ENCODE peak calls at places on chromosomes 7 and 10, in four cellular contexts. T, A, Q and I are unnamed samples. For H4K20me1, the result is how much of the 10 kb centered on the place peaks cover.

GRCh38 chr7:16512097-16512496 is 14.5 kb upstream of the LRRC72 start:
- DNase-seq in T (no peak), A (no peak), Q (no peak), I (no peak)

GRCh38 chr7:137953692-137954470 is 48.0 kb downstream of the CREB3L2 start:
- DNase-seq in A (peak), T (peak), Q (peak), I (no peak)

GRCh38 chr10:27240891-27241639 is 468 bp upstream of the ACBD5 start:
- DNase-seq in Q (no peak), T (peak), A (peak), I (peak)

GRCh38 chr10:84331091-84331490 is 2.7 kb downstream of the CCSER2 start:
- DNase-seq in Q (no peak), A (no peak), T (no peak), I (no peak)

GRCh38 chr10:34830527-34830926 is 15.4 kb upstream of the PARD3 start:
- DNase-seq in T (no peak), Q (no peak), A (no peak), I (no peak)

GRCh38 chr10:97234403-97234802 is 48.6 kb upstream of the SLIT1 start:
- DNase-seq in A (peak), T (peak), Q (peak), I (peak)

GRCh38 chr7:114569160-114569559 is 154.5 kb downstream of the FOXP2 start:
- DNase-seq in Q (no peak), T (no peak), A (no peak), I (no peak)

GRCh38 chr7:157547102-157547501 is 210.3 kb downstream of the DNAJB6 start:
- DNase-seq in A (no peak), T (no peak), Q (no peak), I (no peak)

GRCh38 chr7:21867816-21868646 is 77.7 kb downstream of the CDCA7L start:
- DNase-seq in A (no peak), T (no peak), Q (no peak), I (no peak)

GRCh38 chr7:13032524-13032923 is 345.1 kb downstream of the ARL4A start:
- DNase-seq in A (peak), T (no peak), Q (no peak), I (no peak)

GRCh38 chr7:137942459-137943115 is 59.3 kb downstream of the CREB3L2 start:
- DNase-seq in Q (peak), A (no peak), T (no peak), I (no peak)

GRCh38 chr10:69696073-69696731 is 66.2 kb downstream of the FAM241B start:
- DNase-seq in A (peak), Q (peak), T (peak), I (peak)

GRCh38 chr7:70193514-70193913 is 595.2 kb downstream of the AUTS2 start:
- DNase-seq in T (no peak), A (no peak), Q (peak), I (peak)

GRCh38 chr7:116120839-116121238 is 89.5 kb upstream of the TES start:
- DNase-seq in T (no peak), A (no peak), Q (no peak), I (no peak)

GRCh38 chr7:78779788-78780187 is 673.7 kb downstream of the MAGI2 start:
- DNase-seq in T (no peak), Q (no peak), A (no peak), I (no peak)

GRCh38 chr7:143399642-143400041 is 9.0 kb downstream of the EPHA1 start:
- DNase-seq in Q (no peak), T (no peak), A (no peak), I (no peak)

GRCh38 chr7:100753750-100754149 is 20.4 kb downstream of the ZAN start:
- DNase-seq in Q (peak), A (no peak), T (no peak), I (no peak)

GRCh38 chr10:91409869-91410637 is at the start of gene HECTD2:
- DNase-seq in T (peak), Q (peak), A (peak), I (peak)

GRCh38 chr7:521221-522070 is 1.8 kb upstream of the PDGFA start:
- DNase-seq in T (peak), Q (peak), A (peak), I (peak)
- H4K20me1 ChIP-seq in T (under half), Q (under half), A (under half), I (under half)

GRCh38 chr7:45088821-45089313 is at the start of gene NACAD:
- DNase-seq in T (no peak), Q (peak), A (peak), I (no peak)
- H3K4me2 ChIP-seq in T (peak), Q (peak), A (peak), I (no peak)

GRCh38 chr10:124640538-124641231 is 103.5 kb downstream of the FAM53B start:
- DNase-seq in Q (no peak), A (no peak), T (no peak), I (no peak)
- H3K9ac ChIP-seq in Q (no peak), A (no peak), T (no peak), I (no peak)

GRCh38 chr7:97020601-97021442 is 3.8 kb downstream of the DLX5 start:
- DNase-seq in A (no peak), Q (no peak), T (no peak), I (no peak)
- H4K20me1 ChIP-seq in A (under half), Q (under half), T (under half), I (under half)

DNA sequence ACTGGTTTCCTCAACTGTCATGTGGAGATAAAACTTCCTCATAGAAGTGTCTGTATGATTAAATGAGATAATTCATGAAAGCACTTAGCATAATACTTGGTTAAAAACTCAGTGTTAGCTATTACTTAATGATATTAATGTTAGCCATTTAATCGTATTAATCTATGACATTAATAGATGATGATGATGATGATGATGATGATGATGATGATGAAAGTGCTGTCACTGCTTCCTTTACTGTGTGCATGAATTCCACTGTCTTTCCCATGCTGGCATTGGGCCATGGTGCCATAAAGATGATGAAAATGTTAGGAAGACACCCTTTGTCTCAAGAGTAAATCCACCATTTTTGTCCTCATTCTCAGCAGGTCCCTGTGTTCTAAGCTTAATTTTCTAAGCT is 75.8 kb downstream of the VPS50 start:
- DNase-seq in T (no peak), A (no peak), Q (no peak), I (no peak)
- H3K4me2 ChIP-seq in T (peak), A (no peak), Q (no peak), I (no peak)

DNA sequence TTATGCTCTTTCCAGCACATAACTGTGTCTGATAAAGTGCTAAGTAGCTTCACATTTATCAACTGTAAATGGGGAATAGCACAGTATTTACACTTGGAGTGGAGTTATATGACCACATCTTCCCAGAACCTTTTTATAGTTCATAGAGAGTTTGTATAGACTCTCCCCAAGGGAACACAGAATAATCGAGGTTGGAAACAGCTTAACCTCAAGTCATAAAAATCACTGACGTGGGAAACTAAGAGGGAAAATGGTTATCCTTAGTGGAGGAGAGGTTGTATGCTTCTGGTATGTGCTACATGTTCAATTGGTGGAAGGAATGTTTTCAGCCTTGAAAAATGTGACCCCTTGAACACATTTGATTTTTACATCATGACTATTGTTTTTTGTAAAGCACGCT is 167.9 kb upstream of the KIAA1217 start:
- DNase-seq in T (no peak), Q (no peak), A (no peak), I (no peak)
- H3K9ac ChIP-seq in T (no peak), Q (no peak), A (no peak), I (no peak)

GRCh38 chr7:25116621-25117020 is 8.4 kb downstream of the CYCS start:
- DNase-seq in A (no peak), T (no peak), Q (peak), I (peak)
- H4K20me1 ChIP-seq in A (under half), T (under half), Q (under half), I (under half)